ENCODE peak calls at places on chromosome 12, in four cellular contexts. Q is GM12891; K is activated CD8-positive, alpha-beta memory T cell treated with anti-CD3 and anti-CD28 coated beads for 4 hours; B is IMR-90. M is an unnamed sample.

GRCh38 chr12:114936148-114937099 is 252.4 kb upstream of the TBX3 start:
- DNase-seq in Q (no peak), K (no peak), B (peak), M (peak)

GRCh38 chr12:104733717-104734175 is 224.3 kb downstream of the SLC41A2 start:
- DNase-seq in Q (no peak), K (no peak), B (no peak), M (peak)

GRCh38 chr12:104578453-104578852 is 121.7 kb downstream of the CHST11 start:
- DNase-seq in Q (no peak), K (no peak), B (peak), M (peak)

GRCh38 chr12:107429006-107429698 is 256.4 kb upstream of the PWP1 start:
- DNase-seq in Q (no peak), K (no peak), B (no peak), M (no peak)

GRCh38 chr12:3010214-3010930 is 51.2 kb downstream of the TEAD4 start:
- DNase-seq in Q (no peak), K (no peak), B (no peak), M (no peak)

GRCh38 chr12:45687081-45688015 is 42.2 kb upstream of the ARID2 start:
- DNase-seq in Q (no peak), K (no peak), B (no peak), M (no peak)

GRCh38 chr12:111759276-111759675 is 7.5 kb upstream of the ALDH2 start:
- DNase-seq in Q (no peak), K (no peak), B (no peak), M (no peak)

GRCh38 chr12:108312073-108312884 is 26.8 kb downstream of the CMKLR1 start:
- DNase-seq in Q (no peak), K (no peak), B (no peak), M (no peak)

GRCh38 chr12:73424484-73424883 is 1113.2 kb upstream of the ATXN7L3B start:
- DNase-seq in Q (no peak), K (no peak), B (no peak), M (no peak)

GRCh38 chr12:81079280-81080076 is 1.6 kb downstream of the ACSS3 start:
- DNase-seq in Q (no peak), K (no peak), B (no peak), M (no peak)

GRCh38 chr12:30813741-30814687 is 59.3 kb upstream of the CAPRIN2 start:
- DNase-seq in Q (no peak), K (no peak), B (peak), M (no peak)

GRCh38 chr12:6383572-6384498 is at the start of gene LTBR:
- DNase-seq in Q (peak), K (no peak), B (peak), M (peak)

GRCh38 chr12:45473636-45474035 is 255.9 kb upstream of the ARID2 start:
- DNase-seq in Q (no peak), K (no peak), B (no peak), M (no peak)

M was measured in ELR.